ENCODE peak calls at places on chromosomes 4 and X, in eight cellular contexts. One of them, this sample, is unnamed.
A peak's percentile ranks its signal among the peaks of the same experiment; 100 is the strongest.

GRCh38 chr4:70725633-70726032 is 3.9 kb downstream of the RUFY3 start:
- DNase-seq in HepG2: no peak
- DNase-seq in Panc1: no peak
- DNase-seq in HCT116: no peak
- DNase-seq in GM12878: no peak
- DNase-seq in SK-N-SH: no peak
- DNase-seq in K562: no peak
- DNase-seq in A549: no peak
- DNase-seq in this sample: no peak

GRCh38 chr4:152581536-152582160 is 45.8 kb upstream of the FBXW7 start:
- DNase-seq in SK-N-SH: no peak
- DNase-seq in HCT116: no peak
- DNase-seq in A549: no peak
- DNase-seq in K562: peak; percentile 45
- DNase-seq in HepG2: no peak
- DNase-seq in GM12878: no peak
- DNase-seq in Panc1: no peak
- DNase-seq in this sample: peak; percentile 50

GRCh38 chr4:19999331-19999730 is 252.4 kb upstream of the SLIT2 start:
- DNase-seq in A549: no peak
- DNase-seq in K562: no peak
- DNase-seq in SK-N-SH: no peak
- DNase-seq in GM12878: no peak
- DNase-seq in Panc1: no peak
- DNase-seq in HCT116: no peak
- DNase-seq in HepG2: no peak
- DNase-seq in this sample: no peak

GRCh38 chrX:57647020-57647419 is 33.0 kb downstream of the NLRP2B start:
- DNase-seq in Panc1: no peak
- DNase-seq in GM12878: no peak
- DNase-seq in A549: no peak
- DNase-seq in SK-N-SH: no peak
- DNase-seq in HCT116: no peak
- DNase-seq in K562: no peak
- DNase-seq in HepG2: no peak
- DNase-seq in this sample: peak; percentile 71

GRCh38 chrX:2345562-2345961 is 155.2 kb downstream of the DHRSX start:
- DNase-seq in K562: no peak
- DNase-seq in HCT116: no peak
- DNase-seq in Panc1: no peak
- DNase-seq in HepG2: no peak
- DNase-seq in GM12878: no peak
- DNase-seq in A549: no peak
- DNase-seq in SK-N-SH: no peak
- DNase-seq in this sample: no peak

GRCh38 chrX:44975666-44976263 is 102.8 kb downstream of the KDM6A start:
- DNase-seq in A549: no peak
- DNase-seq in Panc1: no peak
- DNase-seq in GM12878: no peak
- DNase-seq in K562: no peak
- DNase-seq in HepG2: peak; percentile 50
- DNase-seq in SK-N-SH: no peak
- DNase-seq in HCT116: no peak
- DNase-seq in this sample: no peak

GRCh38 chr4:123564758-123565346 is 168.3 kb downstream of the SPRY1 start:
- DNase-seq in HepG2: peak; percentile 92
- DNase-seq in Panc1: peak; percentile 52
- DNase-seq in A549: peak; percentile 74
- DNase-seq in SK-N-SH: peak; percentile 60
- DNase-seq in K562: peak; percentile 87
- DNase-seq in GM12878: peak; percentile 43
- DNase-seq in HCT116: peak; percentile 75
- DNase-seq in this sample: peak; percentile 94

GRCh38 chr4:167031534-167032156 is 202.6 kb downstream of the SPOCK3 start:
- DNase-seq in A549: no peak
- DNase-seq in K562: no peak
- DNase-seq in GM12878: no peak
- DNase-seq in Panc1: no peak
- DNase-seq in SK-N-SH: no peak
- DNase-seq in HCT116: no peak
- DNase-seq in HepG2: no peak
- DNase-seq in this sample: no peak

GRCh38 chrX:9644335-9644734 is 121.3 kb downstream of the GPR143 start:
- DNase-seq in SK-N-SH: no peak
- DNase-seq in GM12878: peak; percentile 61
- DNase-seq in HepG2: no peak
- DNase-seq in Panc1: no peak
- DNase-seq in A549: no peak
- DNase-seq in HCT116: no peak
- DNase-seq in K562: no peak
- DNase-seq in this sample: no peak

GRCh38 chr4:10005632-10006031 is 15.7 kb downstream of the SLC2A9 start:
- DNase-seq in HepG2: no peak
- DNase-seq in K562: no peak
- DNase-seq in HCT116: no peak
- DNase-seq in Panc1: no peak
- DNase-seq in SK-N-SH: no peak
- DNase-seq in GM12878: no peak
- DNase-seq in A549: no peak
- DNase-seq in this sample: no peak

GRCh38 chrX:18146954-18147353 is 73.7 kb downstream of the BEND2 start:
- DNase-seq in Panc1: no peak
- DNase-seq in SK-N-SH: no peak
- DNase-seq in HepG2: peak; percentile 1
- DNase-seq in GM12878: no peak
- DNase-seq in HCT116: no peak
- DNase-seq in A549: no peak
- DNase-seq in K562: peak; percentile 34
- DNase-seq in this sample: peak; percentile 66

GRCh38 chr4:182642831-182643230 is 274.4 kb downstream of the DCTD start:
- DNase-seq in HepG2: peak; percentile 9
- DNase-seq in SK-N-SH: peak; percentile 14
- DNase-seq in K562: no peak
- DNase-seq in HCT116: no peak
- DNase-seq in Panc1: no peak
- DNase-seq in GM12878: no peak
- DNase-seq in A549: peak; percentile 0
- DNase-seq in this sample: no peak

GRCh38 chrX:13506574-13506973 is 62.8 kb upstream of the EGFL6 start:
- DNase-seq in A549: peak; percentile 31
- DNase-seq in HCT116: peak; percentile 28
- DNase-seq in SK-N-SH: peak; percentile 62
- DNase-seq in HepG2: peak; percentile 2
- DNase-seq in K562: peak; percentile 66
- DNase-seq in Panc1: no peak
- DNase-seq in GM12878: no peak
- DNase-seq in this sample: peak; percentile 46

GRCh38 chrX:46759645-46759974 is 692 bp upstream of the SLC9A7 start:
- DNase-seq in SK-N-SH: peak; percentile 8
- DNase-seq in A549: no peak
- DNase-seq in HCT116: no peak
- DNase-seq in GM12878: no peak
- DNase-seq in HepG2: no peak
- DNase-seq in K562: no peak
- DNase-seq in Panc1: no peak
- DNase-seq in this sample: peak; percentile 38

GRCh38 chr4:184016742-184017668 is 111.9 kb downstream of the STOX2 start:
- DNase-seq in HCT116: no peak
- DNase-seq in A549: no peak
- DNase-seq in SK-N-SH: peak; percentile 71
- DNase-seq in GM12878: no peak
- DNase-seq in K562: no peak
- DNase-seq in Panc1: no peak
- DNase-seq in HepG2: no peak
- DNase-seq in this sample: no peak

GRCh38 chrX:40094041-40094899 is 3.5 kb downstream of the BCOR start:
- DNase-seq in Panc1: no peak
- DNase-seq in SK-N-SH: peak; percentile 65
- DNase-seq in GM12878: no peak
- DNase-seq in HepG2: no peak
- DNase-seq in HCT116: no peak
- DNase-seq in A549: no peak
- DNase-seq in K562: peak; percentile 86
- DNase-seq in this sample: no peak

GRCh38 chrX:27186671-27187070 is 276.5 kb downstream of the PPP4R3C start:
- DNase-seq in K562: peak; percentile 37
- DNase-seq in HepG2: peak; percentile 13
- DNase-seq in Panc1: peak; percentile 24
- DNase-seq in GM12878: peak; percentile 0
- DNase-seq in HCT116: peak; percentile 3
- DNase-seq in A549: no peak
- DNase-seq in SK-N-SH: peak; percentile 18
- DNase-seq in this sample: peak; percentile 37

GRCh38 chrX:36407886-36408285 is 488.4 kb downstream of the CFAP47 start:
- DNase-seq in Panc1: no peak
- DNase-seq in GM12878: no peak
- DNase-seq in K562: no peak
- DNase-seq in A549: no peak
- DNase-seq in HCT116: no peak
- DNase-seq in HepG2: no peak
- DNase-seq in SK-N-SH: no peak
- DNase-seq in this sample: no peak

GRCh38 chr4:8311096-8312068 is 41.8 kb downstream of the HTRA3 start:
- DNase-seq in GM12878: no peak
- DNase-seq in A549: no peak
- DNase-seq in HepG2: no peak
- DNase-seq in SK-N-SH: no peak
- DNase-seq in HCT116: no peak
- DNase-seq in K562: no peak
- DNase-seq in Panc1: no peak
- DNase-seq in this sample: no peak

GRCh38 chr4:83582289-83582756 is 46.4 kb downstream of the GPAT3 start:
- DNase-seq in HCT116: no peak
- DNase-seq in Panc1: no peak
- DNase-seq in A549: no peak
- DNase-seq in GM12878: no peak
- DNase-seq in K562: no peak
- DNase-seq in HepG2: no peak
- DNase-seq in SK-N-SH: no peak
- DNase-seq in this sample: no peak

GRCh38 chrX:6460893-6461490 is 73.9 kb downstream of the VCX3A start:
- DNase-seq in HepG2: no peak
- DNase-seq in A549: no peak
- DNase-seq in GM12878: no peak
- DNase-seq in SK-N-SH: no peak
- DNase-seq in HCT116: no peak
- DNase-seq in Panc1: no peak
- DNase-seq in K562: no peak
- DNase-seq in this sample: no peak

GRCh38 chr4:39565925-39566630 is 38.8 kb upstream of the UGDH start:
- DNase-seq in HCT116: no peak
- DNase-seq in Panc1: no peak
- DNase-seq in A549: peak; percentile 20
- DNase-seq in K562: no peak
- DNase-seq in HepG2: no peak
- DNase-seq in GM12878: no peak
- DNase-seq in SK-N-SH: no peak
- DNase-seq in this sample: no peak

GRCh38 chrX:131633285-131633917 is 89.5 kb downstream of the OR13H1 start:
- DNase-seq in HCT116: peak; percentile 29
- DNase-seq in GM12878: peak; percentile 4
- DNase-seq in A549: peak; percentile 21
- DNase-seq in SK-N-SH: peak; percentile 51
- DNase-seq in K562: peak; percentile 70
- DNase-seq in Panc1: peak; percentile 50
- DNase-seq in HepG2: peak; percentile 29
- DNase-seq in this sample: peak; percentile 83

GRCh38 chr4:145101091-145101490 is 3.0 kb downstream of the ABCE1 start:
- DNase-seq in GM12878: no peak
- DNase-seq in Panc1: no peak
- DNase-seq in HCT116: no peak
- DNase-seq in HepG2: no peak
- DNase-seq in K562: no peak
- DNase-seq in SK-N-SH: no peak
- DNase-seq in A549: no peak
- DNase-seq in this sample: no peak
- H3K4me1 ChIP-seq in GM12878: peaks cover 7% of the 10 kb centered on the region
- H3K4me1 ChIP-seq in Panc1: peaks cover 12% of the 10 kb centered on the region
- H3K4me1 ChIP-seq in HCT116: peaks cover 16% of the 10 kb centered on the region
- H3K4me1 ChIP-seq in HepG2: peaks cover 55% of the 10 kb centered on the region
- H3K4me1 ChIP-seq in K562: peaks cover 19% of the 10 kb centered on the region
- H3K4me1 ChIP-seq in SK-N-SH: no peaks in the 10 kb centered on the region
- H3K4me1 ChIP-seq in A549: peaks cover 23% of the 10 kb centered on the region
- H3K4me1 ChIP-seq in this sample: peaks cover 19% of the 10 kb centered on the region

GRCh38 chr4:43343298-43343697 is 450.8 kb downstream of the GRXCR1 start:
- DNase-seq in K562: no peak
- DNase-seq in HepG2: no peak
- DNase-seq in HCT116: no peak
- DNase-seq in SK-N-SH: no peak
- DNase-seq in Panc1: no peak
- DNase-seq in A549: no peak
- DNase-seq in GM12878: no peak
- DNase-seq in this sample: no peak
- TF ChIP-seq REST in K562: no peak
- TF ChIP-seq REST in HepG2: no peak
- TF ChIP-seq REST in HCT116: no peak
- TF ChIP-seq REST in SK-N-SH: no peak
- TF ChIP-seq REST in Panc1: no peak
- TF ChIP-seq REST in A549: no peak
- TF ChIP-seq REST in GM12878: no peak
- TF ChIP-seq REST in this sample: no peak

DNA sequence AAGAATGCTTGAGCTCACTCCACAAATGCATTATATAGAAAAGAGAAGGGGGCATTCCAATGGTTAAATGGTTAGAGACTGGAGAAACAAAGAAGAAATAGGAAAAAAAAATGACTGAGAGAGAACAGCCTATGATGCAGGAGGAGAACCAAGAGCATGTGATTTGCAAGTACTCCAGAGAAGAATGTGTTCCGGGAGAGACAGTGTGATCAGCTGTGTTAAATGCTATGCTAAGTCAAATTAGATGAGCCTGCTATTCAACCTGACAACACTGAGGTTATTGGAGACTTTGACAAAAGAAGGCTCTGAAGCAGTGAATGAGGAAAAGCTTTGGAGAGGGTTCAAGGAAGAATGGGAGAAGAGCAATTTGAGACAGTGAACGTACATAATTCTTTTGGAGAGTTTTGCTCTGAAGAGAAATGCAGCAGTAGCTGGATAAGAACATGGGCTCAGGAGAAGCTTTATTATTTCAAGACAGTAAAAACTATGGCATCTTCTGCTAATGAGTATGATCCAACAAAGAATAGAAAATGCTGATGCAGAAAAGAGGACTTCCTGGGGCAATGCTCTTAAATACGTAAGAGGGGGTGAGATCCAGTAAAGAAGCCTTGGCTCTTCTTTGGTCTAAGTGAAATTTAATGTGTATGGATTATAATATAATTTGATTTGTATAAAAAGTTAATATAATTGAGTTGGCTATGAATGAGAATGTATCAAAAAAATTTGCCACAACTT is 66.3 kb downstream of the PPP3CA start:
- DNase-seq in Panc1: no peak
- DNase-seq in A549: no peak
- DNase-seq in K562: no peak
- DNase-seq in HepG2: no peak
- DNase-seq in HCT116: no peak
- DNase-seq in SK-N-SH: no peak
- DNase-seq in GM12878: no peak
- DNase-seq in this sample: no peak
- H3K4me1 ChIP-seq in Panc1: peaks cover 2% of the 10 kb centered on the region
- H3K4me1 ChIP-seq in A549: peaks cover 50% of the 10 kb centered on the region
- H3K4me1 ChIP-seq in K562: no peaks in the 10 kb centered on the region
- H3K4me1 ChIP-seq in HepG2: peaks cover 17% of the 10 kb centered on the region
- H3K4me1 ChIP-seq in HCT116: peaks cover 11% of the 10 kb centered on the region
- H3K4me1 ChIP-seq in SK-N-SH: peaks cover 43% of the 10 kb centered on the region
- H3K4me1 ChIP-seq in GM12878: peaks cover 6% of the 10 kb centered on the region
- H3K4me1 ChIP-seq in this sample: peaks cover 66% of the 10 kb centered on the region

GRCh38 chrX:21168401-21169160 is 205.6 kb upstream of the CNKSR2 start:
- DNase-seq in HepG2: no peak
- DNase-seq in Panc1: no peak
- DNase-seq in SK-N-SH: no peak
- DNase-seq in A549: no peak
- DNase-seq in HCT116: no peak
- DNase-seq in K562: no peak
- DNase-seq in GM12878: no peak
- DNase-seq in this sample: no peak
- TF ChIP-seq REST in HepG2: no peak
- TF ChIP-seq REST in Panc1: no peak
- TF ChIP-seq REST in SK-N-SH: no peak
- TF ChIP-seq REST in A549: no peak
- TF ChIP-seq REST in HCT116: no peak
- TF ChIP-seq REST in K562: no peak
- TF ChIP-seq REST in GM12878: no peak
- TF ChIP-seq REST in this sample: no peak